ENCODE peak calls at places on chromosomes 11 and 22, in six cellular contexts. T, S, U, K, E and J are unnamed samples.

GRCh38 chr22:22446527-22446926 is 62.0 kb downstream of the ZNF280B start:
- DNase-seq in S (no peak), E (no peak), U (no peak), T (no peak), K (no peak), J (no peak)

GRCh38 chr11:73314121-73314948 is 6.3 kb downstream of the ARHGEF17 start:
- DNase-seq in T (no peak), S (no peak), K (no peak), E (no peak), U (no peak), J (no peak)

GRCh38 chr11:130042093-130042591 is 27.6 kb upstream of the APLP2 start:
- DNase-seq in K (no peak), U (no peak), S (no peak), T (peak; percentile 59), E (no peak), J (no peak)

GRCh38 chr11:17015639-17016125 is 1.5 kb upstream of the PLEKHA7 start:
- DNase-seq in S (no peak), K (no peak), U (no peak), T (no peak), E (no peak), J (no peak)

GRCh38 chr11:13965337-13965736 is 2.8 kb downstream of the SPON1 start:
- DNase-seq in S (no peak), T (no peak), U (no peak), E (no peak), K (no peak), J (no peak)

GRCh38 chr11:74783241-74783871 is 34.7 kb downstream of the RNF169 start:
- DNase-seq in S (no peak), E (no peak), U (no peak), K (peak; percentile 46), T (no peak), J (no peak)

GRCh38 chr22:20080776-20081654 is 974 bp downstream of the DGCR8 start:
- DNase-seq in E (no peak), U (no peak), S (no peak), K (peak; percentile 56), T (peak; percentile 22), J (no peak)

GRCh38 chr11:111334495-111335123 is 36.3 kb downstream of the POU2AF3 start:
- DNase-seq in S (no peak), U (no peak), E (peak; percentile 37), K (no peak), T (peak; percentile 83), J (no peak)

GRCh38 chr11:1730230-1730629 is 20.2 kb downstream of the IFITM10 start:
- DNase-seq in K (no peak), E (no peak), U (no peak), T (no peak), S (no peak), J (no peak)

GRCh38 chr22:22787805-22788459 is 99.7 kb upstream of the IGLL5 start:
- DNase-seq in U (no peak), E (peak; percentile 39), K (peak; percentile 78), S (peak; percentile 43), T (peak; percentile 24), J (peak; percentile 83)